ENCODE peak calls at places on chromosomes 3 and 15, in four cellular contexts. O is A549, P is HepG2, Y is GM12878. K is an unnamed sample.
A peak's percentile ranks its signal among the peaks of the same experiment; 100 is the strongest.

GRCh38 chr3:74883690-74884089 is 269.2 kb upstream of the CNTN3 start:
- DNase-seq in O (no peak), Y (no peak), P (peak; percentile 2), K (no peak)

GRCh38 chr15:34896183-34896582 is 73.4 kb downstream of the AQR start:
- DNase-seq in P (no peak), O (no peak), Y (no peak), K (no peak)

GRCh38 chr3:152236741-152237140 is 32.0 kb upstream of the MBNL1 start:
- DNase-seq in P (no peak), O (no peak), Y (no peak), K (no peak)

GRCh38 chr3:25144430-25144829 is 283.6 kb upstream of the RARB start:
- DNase-seq in Y (no peak), O (no peak), P (no peak), K (no peak)

GRCh38 chr15:49712846-49713450 is 92.1 kb downstream of the DTWD1 start:
- DNase-seq in O (no peak), P (no peak), Y (no peak), K (no peak)

GRCh38 chr3:36494461-36495109 is 114.3 kb downstream of the STAC start:
- DNase-seq in P (no peak), Y (no peak), O (no peak), K (no peak)

GRCh38 chr3:170470063-170471006 is 51.7 kb downstream of the CLDN11 start:
- DNase-seq in O (no peak), P (no peak), Y (no peak), K (no peak)

GRCh38 chr3:28718074-28718849 is 369.6 kb upstream of the AZI2 start:
- DNase-seq in O (no peak), Y (no peak), P (no peak), K (no peak)

GRCh38 chr3:53478166-53478830 is 16.1 kb upstream of the CACNA1D start:
- DNase-seq in O (peak; percentile 19), Y (no peak), P (peak; percentile 98), K (no peak)

GRCh38 chr3:32176989-32177701 is 61.3 kb upstream of the CMTM8 start:
- DNase-seq in Y (peak; percentile 15), O (peak; percentile 32), P (peak; percentile 68), K (peak; percentile 61)

GRCh38 chr3:157494581-157495281 is 8.5 kb downstream of the VEPH1 start:
- DNase-seq in P (no peak), Y (no peak), O (no peak), K (no peak)

GRCh38 chr15:94439158-94439557 is 207.8 kb downstream of the MCTP2 start:
- DNase-seq in P (no peak), Y (no peak), O (no peak), K (no peak)

GRCh38 chr3:170038434-170039110 is 777 bp downstream of the GPR160 start:
- DNase-seq in Y (no peak), P (no peak), O (no peak), K (no peak)

GRCh38 chr15:65082303-65082958 is 5.9 kb downstream of the KBTBD13 start:
- DNase-seq in P (no peak), Y (no peak), O (no peak), K (no peak)

GRCh38 chr3:21859124-21859781 is 108.2 kb upstream of the ZNF385D start:
- DNase-seq in Y (no peak), P (no peak), O (no peak), K (no peak)
- TF ChIP-seq CHD4 in Y (no peak), P (no peak), O (no peak), K (no peak)

DNA sequence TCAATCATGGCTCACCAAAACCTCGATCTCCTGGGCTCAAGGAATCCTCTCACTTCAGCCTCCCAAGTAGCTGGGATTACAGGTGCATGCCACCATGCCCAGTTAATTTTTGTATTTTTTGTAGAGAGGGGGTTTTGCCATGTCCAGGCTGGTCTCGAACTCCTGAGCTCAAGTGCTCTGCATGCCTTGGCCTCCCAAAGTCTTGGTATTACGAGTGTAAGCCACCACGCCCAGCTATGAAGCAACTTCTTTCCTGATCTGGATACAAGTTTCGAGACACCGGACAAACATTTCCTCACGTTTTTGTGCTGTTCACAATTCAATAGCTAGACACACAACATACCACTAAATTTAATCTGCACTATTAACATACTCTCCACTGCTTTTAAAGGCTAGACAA is 3.4 kb upstream of the SYNM start:
- DNase-seq in Y (no peak), O (no peak), P (no peak), K (no peak)
- TF ChIP-seq BHLHE40 in Y (no peak), O (no peak), P (no peak), K (no peak)

GRCh38 chr15:91864669-91865068 is 11.2 kb downstream of the SLCO3A1 start:
- DNase-seq in O (no peak), Y (no peak), P (no peak), K (no peak)
- TF ChIP-seq CHD4 in O (no peak), Y (no peak), P (no peak), K (no peak)

GRCh38 chr3:7260975-7261374 is 400.1 kb downstream of the GRM7 start:
- DNase-seq in O (no peak), Y (no peak), P (no peak), K (no peak)

GRCh38 chr3:7264196-7264526 is 403.2 kb downstream of the GRM7 start:
- DNase-seq in P (no peak), O (no peak), Y (no peak), K (no peak)

GRCh38 chr3:7263347-7264195 is 402.7 kb downstream of the GRM7 start:
- DNase-seq in O (no peak), P (no peak), Y (no peak), K (no peak)
- TF ChIP-seq BHLHE40 in O (no peak), P (no peak), Y (no peak), K (no peak)

DNA sequence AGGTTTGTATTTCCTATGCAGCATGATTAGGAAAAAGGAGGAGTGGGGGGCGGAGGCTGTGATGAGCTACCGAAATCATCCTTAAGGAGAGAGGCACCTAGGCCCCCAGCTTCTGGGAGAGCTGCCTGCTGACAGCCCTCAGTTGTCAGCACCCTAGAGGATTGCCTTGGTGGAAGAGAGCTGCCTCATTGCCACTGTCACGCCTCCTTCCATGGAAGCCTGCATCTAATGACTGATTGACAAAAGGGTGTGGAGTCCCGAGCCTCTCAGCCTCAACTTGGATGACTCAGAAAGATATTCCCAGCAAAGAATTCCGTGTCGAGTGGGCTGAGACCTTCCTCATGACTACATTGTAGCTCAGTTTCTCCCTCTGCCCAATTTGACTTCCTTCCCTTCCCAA is 320.4 kb upstream of the PROK2 start:
- DNase-seq in P (no peak), Y (no peak), O (no peak), K (no peak)
- TF ChIP-seq CHD4 in P (no peak), Y (no peak), O (no peak), K (no peak)

DNA sequence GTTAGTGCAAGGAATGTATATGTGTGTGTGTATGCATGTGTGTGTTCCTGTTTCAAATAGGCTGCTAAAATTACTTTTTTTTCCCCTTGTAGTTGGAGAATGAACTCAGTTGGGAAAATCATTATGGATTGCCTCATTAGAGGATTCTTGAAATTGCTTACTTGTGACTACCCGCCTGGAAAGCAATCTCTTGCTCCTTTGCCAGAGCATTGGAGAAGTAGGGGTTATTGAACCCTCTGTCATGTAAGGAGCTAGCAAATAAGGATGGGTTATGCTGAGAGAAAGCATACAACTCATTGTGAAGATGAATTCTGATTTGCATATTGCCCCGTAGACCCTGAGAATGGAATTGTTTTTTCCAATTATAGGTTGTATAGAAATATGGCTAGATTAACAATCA is 474.5 kb downstream of the CADM2 start:
- DNase-seq in P (no peak), Y (no peak), O (no peak), K (no peak)
- TF ChIP-seq BHLHE40 in P (no peak), Y (no peak), O (no peak), K (no peak)

DNA sequence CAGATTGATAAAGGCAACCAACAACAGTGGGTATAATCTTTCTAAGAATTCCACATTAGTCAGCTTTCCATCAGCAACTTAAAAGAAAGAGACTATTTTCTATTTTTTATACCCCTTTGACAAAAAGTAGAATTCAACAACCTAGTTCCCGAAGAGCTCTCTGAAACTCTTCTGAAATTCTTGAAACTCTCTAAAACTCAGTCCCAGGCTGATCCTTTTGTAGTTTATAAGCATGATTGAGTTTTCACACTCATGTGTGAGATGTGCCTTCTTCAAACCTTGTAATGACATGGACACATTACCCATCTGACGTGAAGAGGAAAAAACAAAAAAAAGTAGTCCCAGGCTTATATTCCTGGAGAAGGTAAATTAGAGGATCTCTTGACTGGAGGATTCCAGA is 31.4 kb downstream of the RAF1 start:
- DNase-seq in O (no peak), Y (no peak), P (no peak), K (peak; percentile 7)
- TF ChIP-seq CHD4 in O (no peak), Y (no peak), P (no peak), K (no peak)

DNA sequence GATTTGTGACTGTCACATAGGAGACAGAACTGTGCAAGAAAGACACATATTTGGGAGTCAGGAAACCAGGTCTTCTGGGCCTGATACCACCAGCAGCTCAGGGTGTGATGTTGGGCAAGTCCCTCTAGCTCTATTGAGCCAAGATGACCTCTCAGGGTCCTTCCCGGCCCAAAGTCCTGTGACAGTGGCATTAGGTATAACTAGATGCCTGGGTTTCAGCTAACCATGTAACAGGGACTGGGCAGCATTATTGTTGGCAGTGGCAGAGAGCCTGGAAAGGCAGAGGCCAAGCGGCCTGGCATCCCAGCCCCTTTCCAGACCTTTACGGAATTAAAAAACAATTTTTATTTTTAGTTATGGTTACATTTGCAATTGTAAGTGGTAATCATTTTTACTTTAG is 10.4 kb downstream of the LIMD1 start:
- DNase-seq in P (no peak), O (no peak), Y (no peak), K (no peak)
- TF ChIP-seq BHLHE40 in P (no peak), O (no peak), Y (no peak), K (no peak)

DNA sequence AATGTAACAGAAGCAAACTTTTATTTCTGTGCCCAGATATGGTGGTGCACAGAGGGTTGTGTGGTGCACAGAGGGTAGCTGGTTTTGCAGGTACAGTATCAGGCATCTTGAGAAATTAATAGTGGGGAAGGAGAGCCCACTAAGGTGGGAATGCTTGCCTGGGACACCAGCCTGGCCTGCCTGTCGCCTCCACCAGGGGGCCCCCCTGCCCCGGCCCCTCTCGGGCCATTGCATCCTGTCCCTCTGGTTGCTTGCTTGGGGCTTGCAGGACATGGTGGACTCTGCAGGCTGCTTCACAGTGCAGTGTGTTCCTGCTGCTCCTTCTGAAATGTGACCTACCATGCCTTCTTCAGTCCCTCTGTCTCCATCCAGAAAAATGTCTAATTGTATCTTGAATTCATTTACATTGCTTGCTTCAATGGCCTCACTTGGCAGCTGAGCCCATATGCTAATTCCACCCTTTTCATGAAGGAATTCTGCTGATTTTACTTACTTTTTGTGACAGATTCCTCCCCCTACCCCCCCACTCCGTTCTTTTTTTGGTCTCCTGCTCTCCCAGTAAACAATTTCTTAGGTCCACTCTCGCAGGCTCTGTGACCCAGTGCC is 73.6 kb downstream of the EEFSEC start:
- DNase-seq in Y (no peak), O (peak; percentile 51), P (peak; percentile 31), K (peak; percentile 82)
- TF ChIP-seq CHD4 in Y (no peak), O (no peak), P (no peak), K (no peak)

K was measured in K562.